ENCODE peak calls at places on chromosomes 7 and 10, in eight cellular contexts. G is activated T-cell treated with anti-CD3 and anti-CD28 coated beads for 1 hour, S is tibial nerve, V is cardiac fibroblast, Z is body of pancreas, E is HEK293T, C is CD14-positive monocyte, Q is astrocyte of the spinal cord. A is an unnamed sample.

GRCh38 chr7:130632111-130632510 is 36.4 kb downstream of the COPG2 start:
- DNase-seq in E (no peak), Q (peak; percentile 65), S (no peak), V (peak; percentile 64), C (no peak), Z (no peak), G (no peak), A (no peak)

GRCh38 chr10:95909591-95909990 is 1.8 kb downstream of the CC2D2B start:
- DNase-seq in G (no peak), S (no peak), Q (no peak), Z (no peak), V (no peak), C (no peak), E (no peak), A (no peak)

GRCh38 chr7:17626215-17626614 is 314.1 kb downstream of the SNX13 start:
- DNase-seq in Q (no peak), Z (no peak), C (no peak), G (no peak), E (no peak), S (no peak), V (no peak), A (no peak)

GRCh38 chr10:119120413-119120867 is 16.5 kb downstream of the DENND10 start:
- DNase-seq in S (no peak), V (peak; percentile 59), E (no peak), C (no peak), Z (peak; percentile 36), G (no peak), Q (peak; percentile 37), A (no peak)

GRCh38 chr10:50021646-50022045 is 33.4 kb downstream of the AGAP6 start:
- DNase-seq in V (no peak), S (no peak), C (no peak), G (no peak), E (no peak), Q (no peak), Z (no peak), A (no peak)

GRCh38 chr10:70891636-70892035 is 3.3 kb upstream of the PCBD1 start:
- DNase-seq in C (no peak), V (peak; percentile 49), E (no peak), G (no peak), Z (no peak), Q (peak; percentile 7), S (no peak), A (no peak)

GRCh38 chr10:128469515-128469914 is 343.3 kb upstream of the MKI67 start:
- DNase-seq in Q (no peak), S (no peak), E (no peak), G (no peak), C (no peak), V (no peak), Z (no peak), A (no peak)

GRCh38 chr10:99661370-99661749 is 2.1 kb downstream of the ENTPD7 start:
- DNase-seq in E (no peak), S (no peak), G (no peak), Z (no peak), V (peak; percentile 94), C (no peak), Q (peak; percentile 66), A (no peak)

GRCh38 chr10:132538790-132539421 is 1.3 kb downstream of the INPP5A start:
- DNase-seq in V (no peak), Q (no peak), C (peak; percentile 42), Z (no peak), G (no peak), E (no peak), S (no peak), A (no peak)

GRCh38 chr7:108307246-108307982 is 148.8 kb downstream of the NRCAM start:
- DNase-seq in Z (no peak), V (no peak), Q (no peak), S (no peak), G (no peak), C (no peak), E (no peak), A (no peak)

GRCh38 chr10:124719213-124719851 is 24.8 kb downstream of the FAM53B start:
- DNase-seq in Q (peak; percentile 53), S (peak; percentile 77), G (peak; percentile 52), C (peak; percentile 79), V (peak; percentile 92), E (no peak), Z (no peak), A (peak; percentile 83)

GRCh38 chr10:31606841-31607240 is 287.8 kb downstream of the ZEB1 start:
- DNase-seq in S (no peak), Q (no peak), C (no peak), G (no peak), Z (no peak), V (no peak), E (no peak), A (no peak)

GRCh38 chr10:132247943-132248342 is 59.8 kb downstream of the STK32C start:
- DNase-seq in Z (no peak), G (no peak), S (no peak), E (no peak), V (no peak), C (no peak), Q (no peak), A (no peak)

GRCh38 chr7:1998146-1998545 is 234.6 kb downstream of the MAD1L1 start:
- DNase-seq in V (no peak), G (no peak), S (no peak), E (no peak), C (no peak), Z (no peak), Q (no peak), A (no peak)

GRCh38 chr7:105377903-105378302 is 10.8 kb downstream of the SRPK2 start:
- DNase-seq in C (no peak), G (no peak), S (no peak), Q (no peak), E (no peak), Z (no peak), V (no peak), A (no peak)

GRCh38 chr10:101132636-101133473 is 1.8 kb downstream of the TLX1 start:
- DNase-seq in S (no peak), V (no peak), C (no peak), E (no peak), Z (no peak), G (no peak), Q (no peak), A (no peak)

GRCh38 chr7:93575555-93576397 is 1.3 kb upstream of the CALCR start:
- DNase-seq in V (no peak), G (no peak), Q (no peak), Z (no peak), E (peak; percentile 20), C (no peak), S (no peak), A (no peak)

GRCh38 chr7:55484241-55484640 is 88.1 kb downstream of the VOPP1 start:
- DNase-seq in S (no peak), V (no peak), G (no peak), C (no peak), Q (no peak), Z (no peak), E (no peak), A (no peak)

GRCh38 chr10:66639351-66639750 is 286.5 kb upstream of the LRRTM3 start:
- DNase-seq in V (peak; percentile 71), C (no peak), Q (peak; percentile 38), S (no peak), Z (no peak), G (no peak), E (no peak), A (no peak)

GRCh38 chr10:97078280-97079156 is 107.2 kb downstream of the SLIT1 start:
- DNase-seq in G (no peak), S (no peak), E (no peak), Q (no peak), Z (no peak), C (no peak), V (no peak), A (no peak)

GRCh38 chr10:100339236-100339635 is 7.8 kb upstream of the SCD start:
- DNase-seq in Z (no peak), V (no peak), E (no peak), S (no peak), G (no peak), C (peak; percentile 53), Q (no peak), A (no peak)

GRCh38 chr7:68535266-68535665 is 1063.0 kb upstream of the AUTS2 start:
- DNase-seq in E (no peak), S (no peak), G (no peak), Q (no peak), Z (no peak), C (no peak), V (no peak), A (no peak)

GRCh38 chr7:137882806-137883205 is 36.0 kb upstream of the DGKI start:
- DNase-seq in C (no peak), G (no peak), Q (no peak), V (peak; percentile 66), E (no peak), Z (no peak), S (no peak), A (no peak)

GRCh38 chr10:119412244-119412750 is 130.2 kb downstream of the RGS10 start:
- DNase-seq in S (peak; percentile 71), Z (peak; percentile 26), G (no peak), Q (peak; percentile 59), V (peak; percentile 53), C (no peak), E (no peak), A (no peak)

GRCh38 chr10:14477408-14477710 is 146.6 kb upstream of the FRMD4A start:
- DNase-seq in C (no peak), S (no peak), Z (no peak), E (no peak), V (peak; percentile 49), Q (peak; percentile 81), G (no peak), A (no peak)

GRCh38 chr10:28668363-28669226 is 8.7 kb upstream of the BAMBI start:
- DNase-seq in Q (no peak), Z (peak; percentile 18), G (peak; percentile 9), V (peak; percentile 32), S (peak; percentile 45), E (peak; percentile 68), C (no peak), A (no peak)

GRCh38 chr7:28389504-28390385 is 22.6 kb upstream of the CREB5 start:
- DNase-seq in Z (no peak), C (no peak), S (peak; percentile 65), E (peak; percentile 40), V (peak; percentile 85), G (no peak), Q (peak; percentile 85), A (no peak)

GRCh38 chr10:33248638-33249037 is 85.8 kb downstream of the NRP1 start:
- DNase-seq in C (no peak), Z (no peak), E (no peak), S (peak; percentile 18), Q (peak; percentile 93), G (no peak), V (peak; percentile 97), A (peak; percentile 71)

GRCh38 chr7:129989466-129989865 is 36.7 kb upstream of the UBE2H start:
- DNase-seq in C (no peak), V (no peak), Z (peak; percentile 24), G (peak; percentile 12), S (no peak), E (no peak), Q (no peak), A (peak; percentile 24)

GRCh38 chr7:7271094-7271874 is 88.9 kb downstream of the C1GALT1 start:
- DNase-seq in C (no peak), S (no peak), V (no peak), Q (peak; percentile 17), G (no peak), E (no peak), Z (no peak), A (no peak)

GRCh38 chr10:24239289-24239688 is 30.4 kb downstream of the KIAA1217 start:
- DNase-seq in V (no peak), E (no peak), C (no peak), Z (no peak), S (no peak), G (no peak), Q (no peak), A (no peak)

GRCh38 chr7:143456992-143457793 is 13.9 kb downstream of the TAS2R60 start:
- DNase-seq in C (no peak), S (no peak), G (no peak), Q (peak; percentile 35), V (peak; percentile 57), E (no peak), Z (no peak), A (no peak)

GRCh38 chr10:80598951-80599350 is 61.2 kb downstream of the SH2D4B start:
- DNase-seq in S (no peak), C (no peak), Z (no peak), G (no peak), Q (no peak), E (no peak), V (no peak), A (no peak)

GRCh38 chr7:2399848-2400587 is 3.4 kb upstream of the CHST12 start:
- DNase-seq in E (no peak), V (peak; percentile 94), Z (peak; percentile 85), C (no peak), G (no peak), S (peak; percentile 83), Q (peak; percentile 98), A (no peak)

A was measured in CD4-positive, alpha-beta memory T cell.